ENCODE peak calls at places on chromosomes 3 and 15, in six cellular contexts. One of them, this sample, is unnamed.

GRCh38 chr15:90760661-90761232 is 43.6 kb downstream of the BLM start:
- DNase-seq in H1: no peak
- DNase-seq in HepG2: no peak
- DNase-seq in K562: no peak
- DNase-seq in HCT116: no peak
- DNase-seq in SK-N-SH: no peak
- DNase-seq in this sample: no peak

GRCh38 chr3:117278424-117279190 is 569.0 kb downstream of the TUSC7 start:
- DNase-seq in H1: no peak
- DNase-seq in HepG2: peak; percentile 28
- DNase-seq in K562: no peak
- DNase-seq in SK-N-SH: peak; percentile 33
- DNase-seq in HCT116: peak; percentile 8
- DNase-seq in this sample: peak; percentile 69

GRCh38 chr3:53170325-53171108 is 9.5 kb downstream of the PRKCD start:
- DNase-seq in SK-N-SH: no peak
- DNase-seq in K562: no peak
- DNase-seq in HCT116: no peak
- DNase-seq in H1: no peak
- DNase-seq in HepG2: peak; percentile 51
- DNase-seq in this sample: no peak

GRCh38 chr3:126121632-126122031 is 37.7 kb upstream of the SLC41A3 start:
- DNase-seq in SK-N-SH: no peak
- DNase-seq in HepG2: no peak
- DNase-seq in K562: no peak
- DNase-seq in H1: peak; percentile 42
- DNase-seq in HCT116: no peak
- DNase-seq in this sample: no peak

GRCh38 chr3:11717768-11718581 is 74.3 kb upstream of the VGLL4 start:
- DNase-seq in HepG2: peak; percentile 53
- DNase-seq in K562: no peak
- DNase-seq in H1: no peak
- DNase-seq in HCT116: no peak
- DNase-seq in SK-N-SH: no peak
- DNase-seq in this sample: peak; percentile 78

GRCh38 chr3:65902304-65902793 is 136.4 kb downstream of the MAGI1 start:
- DNase-seq in HCT116: no peak
- DNase-seq in HepG2: no peak
- DNase-seq in SK-N-SH: no peak
- DNase-seq in H1: peak; percentile 64
- DNase-seq in K562: no peak
- DNase-seq in this sample: no peak

GRCh38 chr3:10983219-10983916 is 9.2 kb upstream of the SLC6A1 start:
- DNase-seq in SK-N-SH: peak; percentile 78
- DNase-seq in H1: peak; percentile 60
- DNase-seq in K562: peak; percentile 72
- DNase-seq in HCT116: peak; percentile 50
- DNase-seq in HepG2: peak; percentile 25
- DNase-seq in this sample: peak; percentile 53

GRCh38 chr15:32730677-32731654 is 13.2 kb downstream of the GREM1 start:
- DNase-seq in HCT116: peak; percentile 55
- DNase-seq in K562: peak; percentile 77
- DNase-seq in SK-N-SH: no peak
- DNase-seq in HepG2: peak; percentile 47
- DNase-seq in H1: peak; percentile 85
- DNase-seq in this sample: peak; percentile 5

GRCh38 chr3:196793224-196793623 is 53.6 kb downstream of the PAK2 start:
- DNase-seq in H1: no peak
- DNase-seq in K562: no peak
- DNase-seq in HepG2: peak; percentile 84
- DNase-seq in HCT116: peak; percentile 29
- DNase-seq in SK-N-SH: peak; percentile 25
- DNase-seq in this sample: peak; percentile 92

GRCh38 chr3:52265387-52265786 is 13.1 kb downstream of the WDR82 start:
- DNase-seq in HCT116: no peak
- DNase-seq in K562: no peak
- DNase-seq in HepG2: no peak
- DNase-seq in H1: no peak
- DNase-seq in SK-N-SH: no peak
- DNase-seq in this sample: no peak

GRCh38 chr3:197426161-197426566 is 127.8 kb upstream of the DLG1 start:
- DNase-seq in K562: no peak
- DNase-seq in HCT116: no peak
- DNase-seq in HepG2: no peak
- DNase-seq in H1: no peak
- DNase-seq in SK-N-SH: peak; percentile 53
- DNase-seq in this sample: no peak

GRCh38 chr15:59051867-59052861 is 52.8 kb upstream of the CCNB2 start:
- DNase-seq in HepG2: no peak
- DNase-seq in HCT116: no peak
- DNase-seq in SK-N-SH: no peak
- DNase-seq in K562: no peak
- DNase-seq in H1: no peak
- DNase-seq in this sample: no peak

GRCh38 chr15:38226867-38227266 is 25.8 kb upstream of the SPRED1 start:
- DNase-seq in HepG2: peak; percentile 59
- DNase-seq in H1: no peak
- DNase-seq in SK-N-SH: peak; percentile 23
- DNase-seq in HCT116: peak; percentile 85
- DNase-seq in K562: no peak
- DNase-seq in this sample: peak; percentile 78

GRCh38 chr3:134362221-134362620 is 12.0 kb downstream of the AMOTL2 start:
- DNase-seq in SK-N-SH: no peak
- DNase-seq in H1: no peak
- DNase-seq in HCT116: no peak
- DNase-seq in HepG2: no peak
- DNase-seq in K562: no peak
- DNase-seq in this sample: no peak

GRCh38 chr3:119636194-119636593 is 24.2 kb downstream of the POPDC2 start:
- DNase-seq in HepG2: no peak
- DNase-seq in K562: no peak
- DNase-seq in SK-N-SH: no peak
- DNase-seq in HCT116: no peak
- DNase-seq in H1: no peak
- DNase-seq in this sample: peak; percentile 75

GRCh38 chr3:33942483-33943150 is 144.2 kb downstream of the PDCD6IP start:
- DNase-seq in HCT116: no peak
- DNase-seq in K562: peak; percentile 74
- DNase-seq in SK-N-SH: no peak
- DNase-seq in H1: no peak
- DNase-seq in HepG2: no peak
- DNase-seq in this sample: no peak

GRCh38 chr3:183817639-183818038 is 7.7 kb downstream of the MAP6D1 start:
- DNase-seq in K562: no peak
- DNase-seq in HCT116: no peak
- DNase-seq in H1: no peak
- DNase-seq in HepG2: no peak
- DNase-seq in SK-N-SH: no peak
- DNase-seq in this sample: no peak

GRCh38 chr3:183817111-183817510 is 8.3 kb downstream of the MAP6D1 start:
- DNase-seq in SK-N-SH: no peak
- DNase-seq in H1: no peak
- DNase-seq in HCT116: no peak
- DNase-seq in HepG2: no peak
- DNase-seq in K562: no peak
- DNase-seq in this sample: no peak

GRCh38 chr3:183818041-183818620 is 7.2 kb downstream of the MAP6D1 start:
- DNase-seq in HCT116: no peak
- DNase-seq in HepG2: no peak
- DNase-seq in H1: no peak
- DNase-seq in SK-N-SH: no peak
- DNase-seq in K562: no peak
- DNase-seq in this sample: no peak

GRCh38 chr3:183819831-183820230 is 5.5 kb downstream of the MAP6D1 start:
- DNase-seq in HepG2: no peak
- DNase-seq in K562: no peak
- DNase-seq in H1: no peak
- DNase-seq in SK-N-SH: no peak
- DNase-seq in HCT116: no peak
- DNase-seq in this sample: no peak

GRCh38 chr3:183818706-183819624 is 6.4 kb downstream of the MAP6D1 start:
- DNase-seq in HepG2: no peak
- DNase-seq in K562: no peak
- DNase-seq in HCT116: no peak
- DNase-seq in SK-N-SH: no peak
- DNase-seq in H1: no peak
- DNase-seq in this sample: no peak
- TF ChIP-seq POLR2AphosphoS5 in HepG2: no peak
- TF ChIP-seq POLR2AphosphoS5 in K562: no peak
- TF ChIP-seq POLR2AphosphoS5 in HCT116: no peak
- TF ChIP-seq POLR2AphosphoS5 in SK-N-SH: no peak
- TF ChIP-seq POLR2AphosphoS5 in H1: no peak
- TF ChIP-seq POLR2AphosphoS5 in this sample: no peak

DNA sequence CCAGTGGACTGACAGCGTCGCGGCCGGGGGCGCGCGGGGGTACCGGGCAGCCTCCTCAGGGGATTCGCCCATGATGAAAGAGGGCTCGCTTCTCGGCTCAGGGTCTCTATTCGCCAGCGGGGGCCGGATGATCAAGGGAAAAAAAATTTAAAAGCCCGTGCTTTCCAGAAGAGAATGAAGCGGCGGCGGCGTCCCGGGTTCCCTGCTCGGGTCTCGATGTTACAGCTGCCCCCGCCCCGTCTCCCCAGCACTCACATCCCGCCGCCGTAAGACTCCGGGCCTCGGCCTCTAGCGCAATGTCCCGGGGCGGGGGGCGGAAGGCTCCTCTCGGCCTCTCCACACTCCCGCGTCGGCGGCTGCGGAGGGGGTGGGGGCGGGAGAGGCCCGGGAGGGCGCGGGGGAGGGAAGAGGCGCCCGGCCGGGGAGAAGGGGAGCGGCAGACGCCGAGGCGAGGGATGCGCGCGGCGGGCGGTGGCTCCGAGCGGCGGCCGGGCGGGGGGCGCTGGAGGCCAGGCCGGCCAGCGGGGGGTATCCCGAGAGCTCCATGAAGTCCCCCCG is 4.4 kb downstream of the PTH1R start:
- DNase-seq in K562: peak; percentile 56
- DNase-seq in SK-N-SH: peak; percentile 83
- DNase-seq in H1: peak; percentile 67
- DNase-seq in HCT116: no peak
- DNase-seq in HepG2: no peak
- DNase-seq in this sample: no peak
- H3K4me3 ChIP-seq in K562: peak overlapping the region; percentile 21
- H3K4me3 ChIP-seq in SK-N-SH: peak overlapping the region; percentile 64
- H3K4me3 ChIP-seq in H1: peak overlapping the region; percentile 57
- H3K4me3 ChIP-seq in HCT116: no peak overlapping the region
- H3K4me3 ChIP-seq in HepG2: peak overlapping the region; percentile 45
- H3K4me3 ChIP-seq in this sample: peak overlapping the region; percentile 21

GRCh38 chr3:139299261-139300132 is 44.3 kb upstream of the MRPS22 start:
- DNase-seq in SK-N-SH: no peak
- DNase-seq in HepG2: peak; percentile 88
- DNase-seq in H1: no peak
- DNase-seq in K562: peak; percentile 94
- DNase-seq in HCT116: peak; percentile 95
- DNase-seq in this sample: no peak
- H3K9ac ChIP-seq in SK-N-SH: no peak overlapping the region
- H3K9ac ChIP-seq in HepG2: no peak overlapping the region
- H3K9ac ChIP-seq in H1: no peak overlapping the region
- H3K9ac ChIP-seq in K562: no peak overlapping the region
- H3K9ac ChIP-seq in HCT116: peak overlapping the region; percentile 75
- H3K9ac ChIP-seq in this sample: no peak overlapping the region

GRCh38 chr3:141434255-141434654 is 52.6 kb upstream of the RASA2 start:
- DNase-seq in HCT116: no peak
- DNase-seq in SK-N-SH: no peak
- DNase-seq in HepG2: no peak
- DNase-seq in K562: no peak
- DNase-seq in H1: no peak
- DNase-seq in this sample: no peak

GRCh38 chr3:141432904-141433303 is 53.9 kb upstream of the RASA2 start:
- DNase-seq in SK-N-SH: no peak
- DNase-seq in H1: no peak
- DNase-seq in HepG2: no peak
- DNase-seq in HCT116: no peak
- DNase-seq in K562: no peak
- DNase-seq in this sample: no peak

GRCh38 chr3:141429371-141430035 is 57.3 kb upstream of the RASA2 start:
- DNase-seq in SK-N-SH: no peak
- DNase-seq in K562: no peak
- DNase-seq in H1: no peak
- DNase-seq in HCT116: no peak
- DNase-seq in HepG2: no peak
- DNase-seq in this sample: no peak

GRCh38 chr3:141430326-141430725 is 56.5 kb upstream of the RASA2 start:
- DNase-seq in H1: no peak
- DNase-seq in HCT116: no peak
- DNase-seq in SK-N-SH: no peak
- DNase-seq in K562: no peak
- DNase-seq in HepG2: no peak
- DNase-seq in this sample: no peak

DNA sequence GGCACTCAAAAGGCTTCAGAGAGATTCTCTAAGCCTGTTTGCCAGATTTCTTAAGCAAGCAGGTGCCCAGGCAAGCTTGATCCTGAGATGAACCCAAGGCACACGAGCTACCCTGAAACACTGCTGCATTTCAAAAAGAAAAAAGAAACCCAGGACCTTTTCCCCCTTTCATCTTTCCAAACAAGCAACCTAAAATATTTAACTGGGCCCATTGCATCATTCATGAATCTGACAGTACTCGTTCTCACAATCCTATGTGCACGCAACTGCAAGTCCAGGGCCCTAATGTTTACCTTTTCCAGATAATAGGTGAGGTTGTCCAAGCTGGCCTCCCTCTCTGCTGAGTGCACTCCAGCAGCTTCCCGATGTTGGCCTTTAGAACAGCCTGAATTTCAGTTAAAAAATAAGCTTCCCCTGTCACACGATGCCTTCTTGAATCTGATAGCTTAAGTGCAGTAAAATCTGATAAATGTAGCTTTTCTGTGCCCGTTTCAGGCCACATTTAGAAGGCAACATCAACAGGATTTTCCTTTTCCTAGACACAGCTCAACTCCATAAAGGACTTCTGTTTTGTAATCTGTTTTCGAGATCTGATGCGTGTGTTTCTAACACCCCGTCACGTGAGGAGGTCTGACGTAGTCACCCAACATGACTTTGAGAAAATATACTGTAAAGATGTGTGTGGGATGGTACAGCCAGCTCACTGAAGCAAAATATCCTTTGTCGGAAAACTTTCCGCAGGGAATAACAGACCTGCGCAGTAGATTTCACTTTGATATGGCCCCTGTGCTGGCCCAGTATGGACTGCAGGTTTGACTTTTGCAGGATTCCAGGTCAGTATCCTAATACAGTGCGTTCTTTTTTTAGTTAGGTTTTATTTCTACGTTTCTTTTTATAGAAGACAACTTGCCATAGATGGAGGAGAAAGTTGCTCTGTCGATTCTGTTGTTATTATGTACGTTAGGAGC is 55.1 kb upstream of the RASA2 start:
- DNase-seq in SK-N-SH: no peak
- DNase-seq in HCT116: no peak
- DNase-seq in HepG2: peak; percentile 95
- DNase-seq in K562: no peak
- DNase-seq in H1: no peak
- DNase-seq in this sample: no peak
- TF ChIP-seq POLR2AphosphoS5 in SK-N-SH: no peak
- TF ChIP-seq POLR2AphosphoS5 in HCT116: no peak
- TF ChIP-seq POLR2AphosphoS5 in HepG2: peak; percentile 48
- TF ChIP-seq POLR2AphosphoS5 in K562: no peak
- TF ChIP-seq POLR2AphosphoS5 in H1: no peak
- TF ChIP-seq POLR2AphosphoS5 in this sample: no peak

GRCh38 chr3:98759629-98760028 is 3.5 kb upstream of the ST3GAL6 start:
- DNase-seq in H1: no peak
- DNase-seq in SK-N-SH: no peak
- DNase-seq in HCT116: no peak
- DNase-seq in HepG2: no peak
- DNase-seq in K562: no peak
- DNase-seq in this sample: no peak
- H3K4me3 ChIP-seq in H1: no peak overlapping the region
- H3K4me3 ChIP-seq in SK-N-SH: no peak overlapping the region
- H3K4me3 ChIP-seq in HCT116: no peak overlapping the region
- H3K4me3 ChIP-seq in HepG2: no peak overlapping the region
- H3K4me3 ChIP-seq in K562: no peak overlapping the region
- H3K4me3 ChIP-seq in this sample: no peak overlapping the region

This sample was measured in endothelial cell of umbilical vein.